ENCODE peak calls at places on chromosomes 13 and 19, in four cellular contexts. A is endothelial cell of umbilical vein, H is keratinocyte, C is IMR-90. T is an unnamed sample.

GRCh38 chr19:10871711-10872550 is 578 bp downstream of the CARM1 start:
- DNase-seq in A (peak; percentile 12), H (no peak), C (no peak), T (no peak)

GRCh38 chr19:49502866-49503581 is 6.8 kb downstream of the RPS11 start:
- DNase-seq in A (peak; percentile 83), H (no peak), C (peak; percentile 81), T (peak; percentile 56)

GRCh38 chr19:36638862-36639510 is 27.7 kb downstream of the ZNF461 start:
- DNase-seq in A (peak; percentile 1), H (no peak), C (no peak), T (no peak)

GRCh38 chr13:43016226-43016625 is 7.2 kb upstream of the DNAJC15 start:
- DNase-seq in A (no peak), H (no peak), C (no peak), T (no peak)

GRCh38 chr19:18399008-18399407 is 1.6 kb upstream of the LRRC25 start:
- DNase-seq in A (no peak), H (no peak), C (peak; percentile 87), T (no peak)

GRCh38 chr13:60990032-60990733 is 425.5 kb downstream of the PCDH20 start:
- DNase-seq in A (no peak), H (no peak), C (no peak), T (no peak)

GRCh38 chr19:48992571-48993174 is 436 bp downstream of the GYS1 start:
- DNase-seq in A (no peak), H (no peak), C (no peak), T (no peak)

GRCh38 chr19:52190679-52191293 is 934 bp downstream of the PPP2R1A start:
- DNase-seq in A (no peak), H (no peak), C (peak; percentile 46), T (no peak)

GRCh38 chr19:46009530-46010510 is 13.0 kb downstream of the PGLYRP1 start:
- DNase-seq in A (peak; percentile 76), H (no peak), C (peak; percentile 58), T (peak; percentile 83)

GRCh38 chr13:107964356-107964755 is 251.0 kb downstream of the LIG4 start:
- DNase-seq in A (no peak), H (no peak), C (no peak), T (no peak)

GRCh38 chr19:17841810-17842662 is 5.7 kb downstream of the JAK3 start:
- DNase-seq in A (peak; percentile 72), H (peak; percentile 66), C (peak; percentile 63), T (peak; percentile 100)

GRCh38 chr13:84844473-84844872 is 954.7 kb downstream of the SLITRK6 start:
- DNase-seq in A (no peak), H (no peak), C (no peak), T (no peak)

GRCh38 chr19:30784850-30785459 is 412.8 kb downstream of the ZNF536 start:
- DNase-seq in A (no peak), H (no peak), C (peak; percentile 26), T (peak; percentile 67)

GRCh38 chr13:39048806-39049205 is 10.6 kb downstream of the NHLRC3 start:
- DNase-seq in A (no peak), H (no peak), C (no peak), T (no peak)

GRCh38 chr13:46668302-46668720 is 115.3 kb downstream of the LRCH1 start:
- DNase-seq in A (peak; percentile 89), H (no peak), C (peak; percentile 95), T (no peak)

GRCh38 chr19:28066161-28066560 is 1146.8 kb downstream of the UQCRFS1 start:
- DNase-seq in A (no peak), H (no peak), C (no peak), T (no peak)

GRCh38 chr19:28065026-28065425 is 1147.9 kb downstream of the UQCRFS1 start:
- DNase-seq in A (no peak), H (no peak), C (no peak), T (no peak)

GRCh38 chr19:28063702-28064101 is 1149.2 kb downstream of the UQCRFS1 start:
- DNase-seq in A (no peak), H (no peak), C (no peak), T (no peak)

GRCh38 chr19:28067882-28068281 is 1145.1 kb downstream of the UQCRFS1 start:
- DNase-seq in A (no peak), H (no peak), C (no peak), T (no peak)

GRCh38 chr19:28066988-28067387 is 1146.0 kb downstream of the UQCRFS1 start:
- DNase-seq in A (no peak), H (no peak), C (no peak), T (no peak)
- H3K9me1 ChIP-seq in A (no peaks in the 10 kb centered on the region), H (no peaks in the 10 kb centered on the region), C (no peaks in the 10 kb centered on the region), T (no peaks in the 10 kb centered on the region)

DNA sequence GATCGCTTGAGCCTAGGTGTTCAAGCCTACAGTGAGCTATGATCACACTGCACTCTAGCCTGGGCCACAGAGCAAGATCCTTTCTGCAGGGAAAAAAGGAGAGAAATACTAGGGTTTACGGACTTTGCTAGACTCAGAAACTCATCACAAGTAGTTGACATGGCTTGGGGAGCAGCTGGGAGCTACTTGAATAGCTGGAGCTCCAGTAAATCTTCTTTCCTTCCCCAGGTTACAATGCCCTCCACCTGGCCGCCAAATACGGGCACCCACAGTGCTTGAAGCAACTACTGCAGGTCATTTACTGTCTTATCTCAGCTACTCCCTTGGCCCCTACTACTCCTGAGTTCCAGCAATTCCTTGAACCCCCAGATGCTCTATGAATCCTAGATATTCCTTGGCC is 19.3 kb downstream of the ANKRD24 start:
- DNase-seq in A (no peak), H (no peak), C (no peak), T (no peak)
- H3K9me1 ChIP-seq in A (no peaks in the 10 kb centered on the region), H (no peaks in the 10 kb centered on the region), C (no peaks in the 10 kb centered on the region), T (no peaks in the 10 kb centered on the region)

GRCh38 chr13:91241249-91241648 is 106.2 kb upstream of the MIR17HG start:
- DNase-seq in A (no peak), H (no peak), C (no peak), T (no peak)

GRCh38 chr13:91236942-91237341 is 110.5 kb upstream of the MIR17HG start:
- DNase-seq in A (no peak), H (no peak), C (no peak), T (no peak)

GRCh38 chr13:91240341-91240740 is 107.1 kb upstream of the MIR17HG start:
- DNase-seq in A (no peak), H (no peak), C (no peak), T (no peak)

GRCh38 chr13:91236182-91236581 is 111.3 kb upstream of the MIR17HG start:
- DNase-seq in A (no peak), H (no peak), C (no peak), T (no peak)

GRCh38 chr13:91238036-91238435 is 109.5 kb upstream of the MIR17HG start:
- DNase-seq in A (no peak), H (no peak), C (no peak), T (no peak)
- H3K9me1 ChIP-seq in A (no peaks in the 10 kb centered on the region), H (no peaks in the 10 kb centered on the region), C (no peaks in the 10 kb centered on the region), T (no peaks in the 10 kb centered on the region)

GRCh38 chr19:47863514-47863936 is 4.5 kb downstream of the TPRX2 start:
- DNase-seq in A (peak; percentile 65), H (peak; percentile 5), C (peak; percentile 55), T (peak; percentile 89)
- H3K9me1 ChIP-seq in A (no peaks in the 10 kb centered on the region), H (no peaks in the 10 kb centered on the region), C (no peaks in the 10 kb centered on the region), T (no peaks in the 10 kb centered on the region)

GRCh38 chr19:29612121-29612520 is 6.0 kb downstream of the POP4 start:
- DNase-seq in A (no peak), H (no peak), C (no peak), T (no peak)
- H3K9me1 ChIP-seq in A (no peaks in the 10 kb centered on the region), H (no peaks in the 10 kb centered on the region), C (no peaks in the 10 kb centered on the region), T (peaks cover 4% of the 10 kb centered on the region)

GRCh38 chr19:7516281-7516862 is 469 bp downstream of the ZNF358 start:
- DNase-seq in A (no peak), H (no peak), C (no peak), T (no peak)

GRCh38 chr19:7515471-7516226 is at the start of gene ZNF358:
- DNase-seq in A (peak; percentile 44), H (no peak), C (peak; percentile 46), T (peak; percentile 88)

GRCh38 chr19:7515091-7515470 is 822 bp upstream of the ZNF358 start:
- DNase-seq in A (no peak), H (no peak), C (peak; percentile 66), T (no peak)

GRCh38 chr19:7519411-7520130 is 2.9 kb upstream of the MCOLN1 start:
- DNase-seq in A (no peak), H (no peak), C (no peak), T (no peak)

GRCh38 chr19:7516878-7517277 is 975 bp downstream of the ZNF358 start:
- DNase-seq in A (no peak), H (no peak), C (no peak), T (no peak)
- H3K9me1 ChIP-seq in A (no peaks in the 10 kb centered on the region), H (no peaks in the 10 kb centered on the region), C (peaks cover 7% of the 10 kb centered on the region), T (no peaks in the 10 kb centered on the region)

T was measured in K562.